ENCODE peak calls at places on chromosomes 12 and 14, in four cellular contexts. G is mucosa of descending colon; N is CD8-positive, alpha-beta T cell; Y is mesothelial cell of epicardium. R is an unnamed sample.

GRCh38 chr12:2314492-2314891 is 261.7 kb downstream of the CACNA1C start:
- DNase-seq in N (no peak), G (no peak), Y (no peak), R (no peak)

GRCh38 chr12:15356831-15357456 is 34.6 kb downstream of the PTPRO start:
- DNase-seq in G (no peak), N (no peak), Y (no peak), R (no peak)

GRCh38 chr14:75303415-75303814 is 24.8 kb downstream of the FOS start:
- DNase-seq in N (peak), Y (no peak), G (no peak), R (peak)

GRCh38 chr12:125683748-125684381 is 618.6 kb downstream of the AACS start:
- DNase-seq in Y (peak), G (no peak), N (no peak), R (peak)

GRCh38 chr14:24058260-24058950 is 6.6 kb downstream of the CARMIL3 start:
- DNase-seq in G (peak), N (peak), Y (no peak), R (no peak)

GRCh38 chr12:49369723-49370145 is 2.5 kb downstream of the SPATS2 start:
- DNase-seq in Y (no peak), N (peak), G (no peak), R (no peak)

GRCh38 chr14:70771781-70772212 is 37.5 kb downstream of the MAP3K9 start:
- DNase-seq in G (no peak), Y (no peak), N (no peak), R (no peak)

GRCh38 chr12:101021911-101022388 is 188.1 kb downstream of the SLC5A8 start:
- DNase-seq in N (no peak), Y (no peak), G (no peak), R (no peak)

GRCh38 chr12:58413794-58414193 is 472.4 kb downstream of the ATP23 start:
- DNase-seq in Y (no peak), N (no peak), G (no peak), R (no peak)

GRCh38 chr12:132235116-132235820 is 91.0 kb downstream of the NOC4L start:
- DNase-seq in G (no peak), Y (no peak), N (no peak), R (no peak)

R was measured in lower lobe of right lung.